ENCODE peak calls at places on chromosomes 12 and 14, in nine cellular contexts. One of them, this sample, is unnamed.
A peak's percentile ranks its signal among the peaks of the same experiment; 100 is the strongest.

GRCh38 chr12:3298603-3299002 is 192.4 kb upstream of the PRMT8 start:
- DNase-seq in breast epithelium: no peak
- DNase-seq in ovary: no peak
- DNase-seq in H1: no peak
- DNase-seq in upper lobe of right lung: no peak
- DNase-seq in left lung: no peak
- DNase-seq in mesendoderm: no peak
- DNase-seq in transverse colon: no peak
- DNase-seq in brain microvascular endothelial cell: no peak
- DNase-seq in this sample: no peak

GRCh38 chr12:12590961-12591360 is 20.7 kb upstream of the CREBL2 start:
- DNase-seq in breast epithelium: no peak
- DNase-seq in ovary: no peak
- DNase-seq in H1: no peak
- DNase-seq in upper lobe of right lung: no peak
- DNase-seq in left lung: no peak
- DNase-seq in mesendoderm: no peak
- DNase-seq in transverse colon: no peak
- DNase-seq in brain microvascular endothelial cell: no peak
- DNase-seq in this sample: no peak

GRCh38 chr12:113072136-113072535 is 15.6 kb downstream of the DTX1 start:
- DNase-seq in breast epithelium: no peak
- DNase-seq in ovary: no peak
- DNase-seq in H1: no peak
- DNase-seq in upper lobe of right lung: no peak
- DNase-seq in left lung: no peak
- DNase-seq in mesendoderm: no peak
- DNase-seq in transverse colon: no peak
- DNase-seq in brain microvascular endothelial cell: no peak
- DNase-seq in this sample: no peak

GRCh38 chr14:88981948-88982347 is 157.5 kb downstream of the TTC8 start:
- DNase-seq in breast epithelium: no peak
- DNase-seq in ovary: no peak
- DNase-seq in H1: no peak
- DNase-seq in upper lobe of right lung: no peak
- DNase-seq in left lung: no peak
- DNase-seq in mesendoderm: no peak
- DNase-seq in transverse colon: no peak
- DNase-seq in brain microvascular endothelial cell: peak; percentile 33
- DNase-seq in this sample: no peak

GRCh38 chr14:103811189-103811588 is 36.2 kb downstream of the PPP1R13B start:
- DNase-seq in breast epithelium: no peak
- DNase-seq in ovary: no peak
- DNase-seq in H1: no peak
- DNase-seq in upper lobe of right lung: no peak
- DNase-seq in left lung: no peak
- DNase-seq in mesendoderm: no peak
- DNase-seq in transverse colon: no peak
- DNase-seq in brain microvascular endothelial cell: no peak
- DNase-seq in this sample: no peak

GRCh38 chr14:77120771-77121743 is 20.5 kb downstream of the ZDHHC22 start:
- DNase-seq in breast epithelium: no peak
- DNase-seq in ovary: no peak
- DNase-seq in H1: no peak
- DNase-seq in upper lobe of right lung: no peak
- DNase-seq in left lung: no peak
- DNase-seq in mesendoderm: no peak
- DNase-seq in transverse colon: peak; percentile 59
- DNase-seq in brain microvascular endothelial cell: no peak
- DNase-seq in this sample: peak; percentile 14

GRCh38 chr14:56004807-56005579 is 113.2 kb upstream of the PELI2 start:
- DNase-seq in breast epithelium: no peak
- DNase-seq in ovary: peak; percentile 52
- DNase-seq in H1: no peak
- DNase-seq in upper lobe of right lung: no peak
- DNase-seq in left lung: peak; percentile 52
- DNase-seq in mesendoderm: peak; percentile 81
- DNase-seq in transverse colon: peak; percentile 69
- DNase-seq in brain microvascular endothelial cell: peak; percentile 89
- DNase-seq in this sample: no peak

GRCh38 chr12:6767592-6768384 is 1.6 kb downstream of the PTMS start:
- DNase-seq in breast epithelium: no peak
- DNase-seq in ovary: no peak
- DNase-seq in H1: no peak
- DNase-seq in upper lobe of right lung: no peak
- DNase-seq in left lung: no peak
- DNase-seq in mesendoderm: no peak
- DNase-seq in transverse colon: no peak
- DNase-seq in brain microvascular endothelial cell: no peak
- DNase-seq in this sample: no peak

GRCh38 chr12:106984588-106985137 is 2.3 kb downstream of the MTERF2 start:
- DNase-seq in breast epithelium: no peak
- DNase-seq in ovary: no peak
- DNase-seq in H1: no peak
- DNase-seq in upper lobe of right lung: no peak
- DNase-seq in left lung: no peak
- DNase-seq in mesendoderm: no peak
- DNase-seq in transverse colon: no peak
- DNase-seq in brain microvascular endothelial cell: no peak
- DNase-seq in this sample: no peak

GRCh38 chr14:105682956-105683570 is 156.7 kb downstream of the TMEM121 start:
- DNase-seq in breast epithelium: no peak
- DNase-seq in ovary: no peak
- DNase-seq in H1: no peak
- DNase-seq in upper lobe of right lung: no peak
- DNase-seq in left lung: no peak
- DNase-seq in mesendoderm: no peak
- DNase-seq in transverse colon: no peak
- DNase-seq in brain microvascular endothelial cell: no peak
- DNase-seq in this sample: no peak

GRCh38 chr12:13982010-13982409 is 608 bp upstream of the GRIN2B start:
- DNase-seq in breast epithelium: no peak
- DNase-seq in ovary: no peak
- DNase-seq in H1: peak; percentile 96
- DNase-seq in upper lobe of right lung: no peak
- DNase-seq in left lung: no peak
- DNase-seq in mesendoderm: peak; percentile 75
- DNase-seq in transverse colon: peak; percentile 15
- DNase-seq in brain microvascular endothelial cell: no peak
- DNase-seq in this sample: no peak

DNA sequence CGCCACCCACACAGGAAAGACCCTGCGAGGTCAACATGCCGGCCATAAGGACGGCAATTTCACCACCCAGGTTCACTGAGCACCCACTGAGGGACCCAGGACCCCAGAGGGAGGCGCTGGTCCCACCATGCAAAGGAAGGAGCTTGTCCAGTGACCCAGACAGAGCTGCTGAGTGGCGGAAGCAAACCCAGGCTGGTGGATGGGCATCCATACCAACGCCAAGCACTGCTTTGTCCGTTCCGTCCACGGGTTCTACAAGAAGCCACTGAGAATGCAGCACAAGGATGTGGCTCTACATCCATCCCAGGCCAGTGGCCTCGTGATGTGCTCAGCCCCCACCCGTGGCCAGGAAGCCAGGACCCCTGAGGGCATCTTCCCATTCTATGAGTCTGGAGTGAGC is 23.8 kb upstream of the GOLGA3 start:
- DNase-seq in breast epithelium: no peak
- DNase-seq in ovary: no peak
- DNase-seq in H1: no peak
- DNase-seq in upper lobe of right lung: no peak
- DNase-seq in left lung: no peak
- DNase-seq in mesendoderm: no peak
- DNase-seq in transverse colon: no peak
- DNase-seq in brain microvascular endothelial cell: no peak
- DNase-seq in this sample: no peak
- H3K27ac ChIP-seq in breast epithelium: no peak overlapping the region
- H3K27ac ChIP-seq in ovary: no peak overlapping the region
- H3K27ac ChIP-seq in H1: no peak overlapping the region
- H3K27ac ChIP-seq in upper lobe of right lung: no peak overlapping the region
- H3K27ac ChIP-seq in left lung: no peak overlapping the region
- H3K27ac ChIP-seq in mesendoderm: no peak overlapping the region
- H3K27ac ChIP-seq in transverse colon: no peak overlapping the region
- H3K27ac ChIP-seq in brain microvascular endothelial cell: no peak overlapping the region
- H3K27ac ChIP-seq in this sample: no peak overlapping the region

GRCh38 chr12:16606936-16607335 is 974 bp upstream of the LMO3 start:
- DNase-seq in breast epithelium: no peak
- DNase-seq in ovary: no peak
- DNase-seq in H1: no peak
- DNase-seq in upper lobe of right lung: no peak
- DNase-seq in left lung: no peak
- DNase-seq in mesendoderm: peak; percentile 31
- DNase-seq in transverse colon: no peak
- DNase-seq in brain microvascular endothelial cell: no peak
- DNase-seq in this sample: no peak

GRCh38 chr12:16606201-16606849 is 363 bp upstream of the LMO3 start:
- DNase-seq in breast epithelium: no peak
- DNase-seq in ovary: no peak
- DNase-seq in H1: peak; percentile 65
- DNase-seq in upper lobe of right lung: peak; percentile 78
- DNase-seq in left lung: no peak
- DNase-seq in mesendoderm: peak; percentile 81
- DNase-seq in transverse colon: no peak
- DNase-seq in brain microvascular endothelial cell: peak; percentile 9
- DNase-seq in this sample: no peak

GRCh38 chr12:16608346-16608745 is 2.4 kb upstream of the LMO3 start:
- DNase-seq in breast epithelium: no peak
- DNase-seq in ovary: no peak
- DNase-seq in H1: no peak
- DNase-seq in upper lobe of right lung: no peak
- DNase-seq in left lung: no peak
- DNase-seq in mesendoderm: peak; percentile 15
- DNase-seq in transverse colon: no peak
- DNase-seq in brain microvascular endothelial cell: no peak
- DNase-seq in this sample: no peak

GRCh38 chr12:16609140-16609539 is 3.2 kb upstream of the LMO3 start:
- DNase-seq in breast epithelium: no peak
- DNase-seq in ovary: no peak
- DNase-seq in H1: no peak
- DNase-seq in upper lobe of right lung: no peak
- DNase-seq in left lung: no peak
- DNase-seq in mesendoderm: no peak
- DNase-seq in transverse colon: no peak
- DNase-seq in brain microvascular endothelial cell: no peak
- DNase-seq in this sample: no peak

GRCh38 chr12:16607895-16608294 is 1.9 kb upstream of the LMO3 start:
- DNase-seq in breast epithelium: no peak
- DNase-seq in ovary: no peak
- DNase-seq in H1: no peak
- DNase-seq in upper lobe of right lung: no peak
- DNase-seq in left lung: no peak
- DNase-seq in mesendoderm: no peak
- DNase-seq in transverse colon: no peak
- DNase-seq in brain microvascular endothelial cell: no peak
- DNase-seq in this sample: no peak
- H3K27me3 ChIP-seq in breast epithelium: no peaks in the 10 kb centered on the region
- H3K27me3 ChIP-seq in ovary: no peaks in the 10 kb centered on the region
- H3K27me3 ChIP-seq in H1: no peaks in the 10 kb centered on the region
- H3K27me3 ChIP-seq in upper lobe of right lung: no peaks in the 10 kb centered on the region
- H3K27me3 ChIP-seq in left lung: peaks cover 11% of the 10 kb centered on the region
- H3K27me3 ChIP-seq in mesendoderm: peaks cover 16% of the 10 kb centered on the region
- H3K27me3 ChIP-seq in transverse colon: peaks cover 58% of the 10 kb centered on the region
- H3K27me3 ChIP-seq in brain microvascular endothelial cell: peaks cover 22% of the 10 kb centered on the region
- H3K27me3 ChIP-seq in this sample: peaks cover 44% of the 10 kb centered on the region

DNA sequence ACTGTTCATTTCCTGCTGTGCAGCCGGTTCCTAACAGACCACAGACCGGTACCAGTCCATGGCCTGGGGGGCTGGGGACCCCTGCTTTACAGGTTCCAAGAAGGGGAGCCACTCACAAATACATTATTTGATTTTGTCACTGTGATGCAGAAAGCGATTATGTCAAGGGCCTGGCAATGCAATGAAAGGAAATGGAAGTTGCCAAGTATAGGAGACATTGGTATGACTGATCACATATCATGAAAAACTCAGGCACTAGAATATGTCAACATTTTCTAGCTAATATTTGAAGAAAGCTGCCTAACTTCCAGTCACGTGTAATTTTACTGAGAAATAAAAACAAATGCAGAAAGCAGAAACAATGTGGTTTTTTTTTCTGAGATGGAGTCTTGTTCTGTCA is 68.9 kb upstream of the USP44 start:
- DNase-seq in breast epithelium: no peak
- DNase-seq in ovary: no peak
- DNase-seq in H1: no peak
- DNase-seq in upper lobe of right lung: no peak
- DNase-seq in left lung: no peak
- DNase-seq in mesendoderm: no peak
- DNase-seq in transverse colon: no peak
- DNase-seq in brain microvascular endothelial cell: no peak
- DNase-seq in this sample: no peak
- H3K27ac ChIP-seq in breast epithelium: no peak overlapping the region
- H3K27ac ChIP-seq in ovary: no peak overlapping the region
- H3K27ac ChIP-seq in H1: no peak overlapping the region
- H3K27ac ChIP-seq in upper lobe of right lung: no peak overlapping the region
- H3K27ac ChIP-seq in left lung: no peak overlapping the region
- H3K27ac ChIP-seq in mesendoderm: no peak overlapping the region
- H3K27ac ChIP-seq in transverse colon: no peak overlapping the region
- H3K27ac ChIP-seq in brain microvascular endothelial cell: no peak overlapping the region
- H3K27ac ChIP-seq in this sample: no peak overlapping the region

GRCh38 chr12:132211811-132212210 is 67.6 kb downstream of the NOC4L start:
- DNase-seq in breast epithelium: no peak
- DNase-seq in ovary: no peak
- DNase-seq in H1: no peak
- DNase-seq in upper lobe of right lung: no peak
- DNase-seq in left lung: no peak
- DNase-seq in mesendoderm: no peak
- DNase-seq in transverse colon: no peak
- DNase-seq in brain microvascular endothelial cell: no peak
- DNase-seq in this sample: no peak
- H3K27me3 ChIP-seq in breast epithelium: peaks cover 45% of the 10 kb centered on the region
- H3K27me3 ChIP-seq in ovary: no peaks in the 10 kb centered on the region
- H3K27me3 ChIP-seq in H1: peaks cover 5% of the 10 kb centered on the region
- H3K27me3 ChIP-seq in upper lobe of right lung: peaks cover 6% of the 10 kb centered on the region
- H3K27me3 ChIP-seq in left lung: peaks cover 2% of the 10 kb centered on the region
- H3K27me3 ChIP-seq in mesendoderm: no peaks in the 10 kb centered on the region
- H3K27me3 ChIP-seq in transverse colon: peaks cover 7% of the 10 kb centered on the region
- H3K27me3 ChIP-seq in brain microvascular endothelial cell: peaks cover 4% of the 10 kb centered on the region
- H3K27me3 ChIP-seq in this sample: no peaks in the 10 kb centered on the region

GRCh38 chr14:72775923-72776554 is 117.9 kb downstream of the DPF3 start:
- DNase-seq in breast epithelium: no peak
- DNase-seq in ovary: no peak
- DNase-seq in H1: peak; percentile 37
- DNase-seq in upper lobe of right lung: no peak
- DNase-seq in left lung: no peak
- DNase-seq in mesendoderm: no peak
- DNase-seq in transverse colon: no peak
- DNase-seq in brain microvascular endothelial cell: no peak
- DNase-seq in this sample: no peak
- H3K27ac ChIP-seq in breast epithelium: no peak overlapping the region
- H3K27ac ChIP-seq in ovary: peak overlapping the region; percentile 5
- H3K27ac ChIP-seq in H1: no peak overlapping the region
- H3K27ac ChIP-seq in upper lobe of right lung: no peak overlapping the region
- H3K27ac ChIP-seq in left lung: no peak overlapping the region
- H3K27ac ChIP-seq in mesendoderm: no peak overlapping the region
- H3K27ac ChIP-seq in transverse colon: no peak overlapping the region
- H3K27ac ChIP-seq in brain microvascular endothelial cell: no peak overlapping the region
- H3K27ac ChIP-seq in this sample: no peak overlapping the region

DNA sequence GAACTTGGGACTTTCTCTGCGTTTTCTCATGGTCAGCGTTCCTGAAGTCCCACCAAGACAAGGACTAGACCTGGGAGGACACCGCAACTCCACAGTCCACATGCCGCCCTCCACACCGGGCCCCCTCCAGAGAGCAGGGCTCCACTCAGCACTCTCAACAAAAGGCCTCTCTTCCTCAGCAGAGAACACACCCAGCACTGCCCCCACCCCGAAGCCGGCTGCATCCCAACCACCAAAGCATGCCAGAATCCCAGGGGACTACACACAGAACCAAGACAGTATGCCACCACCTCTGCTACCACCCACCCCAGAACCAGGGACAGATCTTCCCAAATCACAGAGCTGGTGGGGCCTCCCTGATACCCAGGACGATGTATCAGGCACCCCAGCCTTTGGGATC is 88.3 kb downstream of the BCL11B start:
- DNase-seq in breast epithelium: no peak
- DNase-seq in ovary: no peak
- DNase-seq in H1: no peak
- DNase-seq in upper lobe of right lung: no peak
- DNase-seq in left lung: no peak
- DNase-seq in mesendoderm: no peak
- DNase-seq in transverse colon: no peak
- DNase-seq in brain microvascular endothelial cell: no peak
- DNase-seq in this sample: no peak
- H3K27me3 ChIP-seq in breast epithelium: no peaks in the 10 kb centered on the region
- H3K27me3 ChIP-seq in ovary: no peaks in the 10 kb centered on the region
- H3K27me3 ChIP-seq in H1: no peaks in the 10 kb centered on the region
- H3K27me3 ChIP-seq in upper lobe of right lung: no peaks in the 10 kb centered on the region
- H3K27me3 ChIP-seq in left lung: no peaks in the 10 kb centered on the region
- H3K27me3 ChIP-seq in mesendoderm: no peaks in the 10 kb centered on the region
- H3K27me3 ChIP-seq in transverse colon: no peaks in the 10 kb centered on the region
- H3K27me3 ChIP-seq in brain microvascular endothelial cell: no peaks in the 10 kb centered on the region
- H3K27me3 ChIP-seq in this sample: no peaks in the 10 kb centered on the region